ENCODE peak calls at places on chromosomes 1 and 21, in six cellular contexts. O is psoas muscle, D is heart right ventricle, G is cardiac muscle cell, M is upper lobe of left lung, X is A549. J is an unnamed sample.

GRCh38 chr1:119674835-119675289 is 26.8 kb upstream of the ZNF697 start:
- DNase-seq in D (peak), G (peak), O (peak), M (no peak), X (no peak), J (no peak)

GRCh38 chr1:65253800-65254319 is 55.5 kb upstream of the DNAJC6 start:
- DNase-seq in M (no peak), X (peak), D (no peak), O (no peak), G (no peak), J (no peak)

GRCh38 chr1:184825571-184825970 is 70.9 kb upstream of the EDEM3 start:
- DNase-seq in O (no peak), X (no peak), M (no peak), D (no peak), G (no peak), J (no peak)

GRCh38 chr1:82162526-82163420 is 362.0 kb downstream of the ADGRL2 start:
- DNase-seq in X (no peak), G (no peak), O (no peak), D (no peak), M (no peak), J (no peak)

GRCh38 chr1:39926343-39926769 is 24.6 kb upstream of the MYCL start:
- DNase-seq in X (no peak), D (no peak), M (no peak), O (no peak), G (peak), J (no peak)

GRCh38 chr1:208934933-208935332 is 648.6 kb upstream of the CAMK1G start:
- DNase-seq in X (no peak), G (no peak), M (no peak), D (no peak), O (no peak), J (no peak)

GRCh38 chr1:179876289-179876715 is 1.3 kb downstream of the TOR1AIP2 start:
- DNase-seq in O (no peak), D (no peak), G (peak), X (no peak), M (no peak), J (no peak)

GRCh38 chr1:118978914-118979701 is 9.0 kb downstream of the TBX15 start:
- DNase-seq in M (no peak), O (no peak), D (no peak), X (no peak), G (no peak), J (no peak)

GRCh38 chr1:22592919-22593790 is 29.9 kb downstream of the EPHA8 start:
- DNase-seq in O (no peak), D (no peak), X (no peak), G (no peak), M (peak), J (no peak)

GRCh38 chr21:32719085-32719484 is 8.7 kb downstream of the SYNJ1 start:
- DNase-seq in D (no peak), O (no peak), X (no peak), G (no peak), M (no peak), J (no peak)

GRCh38 chr1:242086093-242086492 is 87.2 kb upstream of the MAP1LC3C start:
- DNase-seq in M (no peak), X (no peak), O (no peak), D (no peak), G (no peak), J (no peak)

GRCh38 chr1:209630383-209631219 is 21.6 kb downstream of the LAMB3 start:
- DNase-seq in M (peak), X (no peak), O (no peak), D (peak), G (no peak), J (no peak)

GRCh38 chr1:235913311-235913710 is 46.6 kb upstream of the LYST start:
- DNase-seq in X (no peak), O (no peak), G (no peak), M (no peak), D (no peak), J (no peak)

GRCh38 chr1:208061118-208061517 is 150.2 kb upstream of the CD34 start:
- DNase-seq in G (no peak), O (no peak), M (no peak), X (no peak), D (no peak), J (no peak)

GRCh38 chr1:9558946-9559545 is 19.8 kb downstream of the SLC25A33 start:
- DNase-seq in G (no peak), D (no peak), M (no peak), O (no peak), X (no peak), J (no peak)

GRCh38 chr1:8314346-8315280 is 3.3 kb upstream of the SLC45A1 start:
- DNase-seq in X (peak), G (peak), M (no peak), D (peak), O (peak), J (peak)

GRCh38 chr1:210049616-210050015 is 111.6 kb downstream of the SYT14 start:
- DNase-seq in X (no peak), M (peak), D (no peak), G (no peak), O (no peak), J (no peak)

GRCh38 chr1:91569411-91570104 is 68.9 kb downstream of the CDC7 start:
- DNase-seq in O (peak), G (peak), X (peak), M (no peak), D (peak), J (no peak)

GRCh38 chr1:172269644-172270043 is 150.8 kb upstream of the C1orf105 start:
- DNase-seq in X (no peak), M (no peak), D (no peak), O (no peak), G (peak), J (no peak)

GRCh38 chr1:110634455-110635281 is 28.5 kb upstream of the KCNA2 start:
- DNase-seq in O (peak), X (peak), G (peak), M (peak), D (peak), J (peak)

GRCh38 chr1:85449356-85449755 is 15.6 kb downstream of the DDAH1 start:
- DNase-seq in M (no peak), O (no peak), D (no peak), X (no peak), G (no peak), J (no peak)

GRCh38 chr1:94622757-94623156 is 81.2 kb upstream of the F3 start:
- DNase-seq in M (no peak), G (peak), D (no peak), X (no peak), O (no peak), J (no peak)

GRCh38 chr1:40636777-40637176 is 28.7 kb downstream of the RIMS3 start:
- DNase-seq in X (no peak), D (no peak), M (no peak), G (no peak), O (no peak), J (no peak)

GRCh38 chr1:221810406-221810805 is 68.5 kb upstream of the DUSP10 start:
- DNase-seq in M (no peak), O (no peak), G (no peak), D (no peak), X (no peak), J (no peak)

GRCh38 chr21:32298148-32298559 is 501 bp upstream of the MRAP start:
- DNase-seq in G (peak), D (no peak), X (no peak), M (no peak), O (no peak), J (no peak)

GRCh38 chr21:36104306-36105300 is 30.3 kb upstream of the CBR3 start:
- DNase-seq in G (peak), M (no peak), O (peak), X (no peak), D (peak), J (peak)

GRCh38 chr1:150881331-150882070 is 5.1 kb upstream of the ARNT start:
- DNase-seq in G (peak), X (no peak), D (no peak), O (no peak), M (no peak), J (no peak)

GRCh38 chr1:15100369-15101111 is 53.0 kb upstream of the TMEM51 start:
- DNase-seq in G (peak), D (peak), O (no peak), M (no peak), X (peak), J (no peak)

GRCh38 chr1:178341218-178341956 is 155.4 kb downstream of the CLEC20A start:
- DNase-seq in G (peak), O (peak), M (no peak), D (peak), X (no peak), J (no peak)

DNA sequence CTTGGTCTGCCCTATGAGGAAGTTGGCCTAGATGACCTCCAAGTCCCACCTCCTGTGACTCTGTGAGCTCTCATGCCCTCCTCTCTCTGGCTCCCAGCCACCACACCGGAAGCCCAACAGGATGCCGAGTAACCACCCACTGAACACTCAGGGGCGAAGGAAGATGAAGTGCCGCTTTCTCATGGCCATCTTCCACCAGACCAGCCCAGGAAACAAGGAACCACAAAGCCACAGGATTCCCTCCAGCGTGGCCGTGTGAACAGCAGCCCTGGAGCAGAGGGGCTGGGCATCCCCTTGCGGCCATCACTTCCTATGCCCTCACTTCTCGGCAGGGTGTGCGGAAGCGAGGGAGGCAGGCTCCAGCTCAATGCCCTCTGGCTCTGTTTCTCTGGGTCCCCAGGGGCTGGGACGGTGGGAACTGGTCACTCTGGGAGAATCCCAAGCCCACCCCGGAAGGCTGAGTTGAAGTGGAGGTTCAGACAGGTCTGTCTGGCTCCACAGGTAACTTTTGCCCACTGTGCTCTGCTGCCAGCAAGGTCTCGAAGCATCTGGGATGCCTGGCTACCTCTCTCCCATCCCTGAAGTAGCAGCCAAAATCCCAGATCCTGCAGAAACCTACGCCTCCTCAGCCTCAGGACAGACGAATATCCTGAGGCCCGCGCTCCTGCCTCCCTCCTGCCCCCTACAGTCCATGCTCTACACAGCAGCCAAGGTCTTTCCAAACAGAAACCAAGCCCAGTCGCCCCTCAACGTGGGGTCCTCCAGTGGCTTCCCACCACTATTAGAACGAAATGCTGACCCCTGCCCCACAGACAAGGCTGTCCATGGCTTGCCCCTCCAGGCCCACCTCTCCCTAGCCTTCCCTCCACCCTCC is 44.2 kb upstream of the ECE1 start:
- DNase-seq in D (peak), O (peak), G (peak), X (peak), M (no peak), J (peak)
- H3K27ac ChIP-seq in D (peak), O (peak), G (peak), X (peak), M (peak), J (peak)

GRCh38 chr1:217048104-217048707 is 325.0 kb upstream of the ESRRG start:
- DNase-seq in X (peak), D (no peak), G (peak), M (no peak), O (no peak), J (no peak)
- TF ChIP-seq CTCF in X (no peak), D (no peak), G (peak), M (no peak), O (no peak), J (no peak)

DNA sequence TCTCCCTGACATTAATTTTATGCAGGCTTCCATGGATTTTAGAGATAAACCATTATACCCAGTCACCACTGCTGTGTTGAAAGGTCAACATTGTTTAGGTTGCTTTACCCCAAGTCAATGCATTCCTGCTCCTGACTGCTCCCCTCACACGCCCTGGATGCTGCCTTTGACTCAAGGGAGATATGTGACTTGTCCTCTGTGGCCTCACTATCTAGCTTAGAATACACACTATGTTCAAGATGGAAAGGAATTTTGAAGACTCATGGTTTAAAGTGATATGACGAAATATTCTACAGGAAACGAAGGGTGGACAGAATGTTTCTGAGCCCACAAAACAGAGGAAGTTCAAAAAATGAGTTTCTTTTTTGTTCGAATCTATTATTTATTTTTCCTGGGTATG is 170.4 kb upstream of the NR5A2 start:
- DNase-seq in O (no peak), G (peak), D (no peak), M (no peak), X (no peak), J (no peak)
- H3K27ac ChIP-seq in O (no peak), G (no peak), D (peak), M (peak), X (peak), J (no peak)

DNA sequence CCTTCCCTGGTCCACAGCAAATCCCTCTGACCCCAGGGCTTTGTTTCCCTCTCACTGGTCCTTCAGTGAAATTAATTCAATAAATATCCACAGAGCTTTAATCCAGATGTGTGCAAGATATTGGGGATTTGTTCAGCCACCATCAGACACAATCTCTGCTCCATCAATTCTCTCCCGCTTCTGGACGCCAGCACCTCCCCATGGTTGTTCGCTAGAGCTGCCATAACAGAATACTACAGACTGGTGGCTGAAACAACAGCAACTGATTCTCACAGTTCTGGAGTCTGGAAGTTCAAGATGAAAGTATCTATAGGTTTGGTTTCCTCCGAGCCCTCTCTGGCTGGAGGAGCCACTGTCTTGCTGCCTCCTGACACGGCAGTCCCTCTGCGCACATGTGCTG is 303.9 kb downstream of the SMYD3 start:
- DNase-seq in M (no peak), O (no peak), G (no peak), D (no peak), X (no peak), J (no peak)
- TF ChIP-seq CTCF in M (no peak), O (no peak), G (no peak), D (no peak), X (no peak), J (no peak)

DNA sequence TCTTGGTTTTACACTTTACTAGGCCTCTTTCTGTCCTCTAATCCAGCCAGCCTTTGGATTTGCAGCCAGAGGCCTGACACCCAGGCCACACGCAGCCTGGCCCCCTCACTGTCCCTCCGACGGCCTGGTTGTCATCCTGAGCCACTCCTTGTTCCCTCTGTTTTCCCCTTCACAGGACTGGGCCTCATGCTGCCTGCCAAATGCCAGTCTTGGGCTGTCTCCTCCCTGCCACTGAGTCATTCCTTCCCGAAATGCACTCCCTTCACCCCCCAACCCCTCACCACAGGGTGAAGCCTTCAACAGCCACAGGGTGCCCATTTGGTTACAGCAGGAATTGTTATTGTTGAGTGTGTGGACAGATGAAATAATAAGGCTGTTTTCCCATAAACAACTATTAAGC is 21.3 kb downstream of the ACOT11 start:
- DNase-seq in D (no peak), O (no peak), X (no peak), M (no peak), G (peak), J (no peak)
- H3K27ac ChIP-seq in D (peak), O (peak), X (no peak), M (no peak), G (peak), J (no peak)